ENCODE peak calls at places on chromosomes 4 and X, in four cellular contexts. One of them, this sample, is unnamed.

GRCh38 chr4:125728568-125728967 is 413.8 kb downstream of the FAT4 start:
- DNase-seq in B cell: no peak
- DNase-seq in stimulated activated CD8-positive, alpha-beta memory T cell treated with anti-CD3 and anti-CD28 coated beads, Interleukin-7, amount 100 ng/mL, for 4 hours: no peak
- DNase-seq in central memory CD4-positive, alpha-beta T cell: no peak
- DNase-seq in this sample: no peak

GRCh38 chr4:170465434-170465833 is 375.7 kb upstream of the AADAT start:
- DNase-seq in B cell: no peak
- DNase-seq in stimulated activated CD8-positive, alpha-beta memory T cell treated with anti-CD3 and anti-CD28 coated beads, Interleukin-7, amount 100 ng/mL, for 4 hours: no peak
- DNase-seq in central memory CD4-positive, alpha-beta T cell: no peak
- DNase-seq in this sample: no peak

GRCh38 chrX:65696613-65697012 is 29.2 kb downstream of the MSN start:
- DNase-seq in B cell: no peak
- DNase-seq in stimulated activated CD8-positive, alpha-beta memory T cell treated with anti-CD3 and anti-CD28 coated beads, Interleukin-7, amount 100 ng/mL, for 4 hours: no peak
- DNase-seq in central memory CD4-positive, alpha-beta T cell: no peak
- DNase-seq in this sample: no peak

GRCh38 chr4:130026185-130026584 is 930.2 kb downstream of the C4orf33 start:
- DNase-seq in B cell: no peak
- DNase-seq in stimulated activated CD8-positive, alpha-beta memory T cell treated with anti-CD3 and anti-CD28 coated beads, Interleukin-7, amount 100 ng/mL, for 4 hours: no peak
- DNase-seq in central memory CD4-positive, alpha-beta T cell: no peak
- DNase-seq in this sample: peak; percentile 99

GRCh38 chr4:99468891-99469290 is 33.7 kb upstream of the ADH7 start:
- DNase-seq in B cell: no peak
- DNase-seq in stimulated activated CD8-positive, alpha-beta memory T cell treated with anti-CD3 and anti-CD28 coated beads, Interleukin-7, amount 100 ng/mL, for 4 hours: no peak
- DNase-seq in central memory CD4-positive, alpha-beta T cell: no peak
- DNase-seq in this sample: no peak

GRCh38 chrX:85375333-85375738 is 4.1 kb downstream of the POF1B start:
- DNase-seq in B cell: no peak
- DNase-seq in stimulated activated CD8-positive, alpha-beta memory T cell treated with anti-CD3 and anti-CD28 coated beads, Interleukin-7, amount 100 ng/mL, for 4 hours: no peak
- DNase-seq in central memory CD4-positive, alpha-beta T cell: no peak
- DNase-seq in this sample: no peak

GRCh38 chrX:139811942-139812629 is 104.1 kb upstream of the MCF2 start:
- DNase-seq in B cell: no peak
- DNase-seq in stimulated activated CD8-positive, alpha-beta memory T cell treated with anti-CD3 and anti-CD28 coated beads, Interleukin-7, amount 100 ng/mL, for 4 hours: no peak
- DNase-seq in central memory CD4-positive, alpha-beta T cell: no peak
- DNase-seq in this sample: no peak

GRCh38 chrX:118199997-118200396 is 83.4 kb upstream of the KLHL13 start:
- DNase-seq in B cell: no peak
- DNase-seq in stimulated activated CD8-positive, alpha-beta memory T cell treated with anti-CD3 and anti-CD28 coated beads, Interleukin-7, amount 100 ng/mL, for 4 hours: no peak
- DNase-seq in central memory CD4-positive, alpha-beta T cell: no peak
- DNase-seq in this sample: no peak

GRCh38 chrX:2969021-2969420 is 37.3 kb upstream of the ARSH start:
- DNase-seq in B cell: no peak
- DNase-seq in stimulated activated CD8-positive, alpha-beta memory T cell treated with anti-CD3 and anti-CD28 coated beads, Interleukin-7, amount 100 ng/mL, for 4 hours: no peak
- DNase-seq in central memory CD4-positive, alpha-beta T cell: no peak
- DNase-seq in this sample: no peak

GRCh38 chr4:7725951-7726350 is 213.7 kb downstream of the AFAP1 start:
- DNase-seq in B cell: no peak
- DNase-seq in stimulated activated CD8-positive, alpha-beta memory T cell treated with anti-CD3 and anti-CD28 coated beads, Interleukin-7, amount 100 ng/mL, for 4 hours: no peak
- DNase-seq in central memory CD4-positive, alpha-beta T cell: no peak
- DNase-seq in this sample: no peak

GRCh38 chr4:1043658-1044468 is 32.4 kb downstream of the FGFRL1 start:
- DNase-seq in B cell: no peak
- DNase-seq in stimulated activated CD8-positive, alpha-beta memory T cell treated with anti-CD3 and anti-CD28 coated beads, Interleukin-7, amount 100 ng/mL, for 4 hours: peak; percentile 6
- DNase-seq in central memory CD4-positive, alpha-beta T cell: no peak
- DNase-seq in this sample: no peak